ENCODE peak calls at places on chromosomes 12 and 14, in nine cellular contexts. X is thoracic aorta; T is CD4-positive, CD25-positive, alpha-beta regulatory T cell; L is testis; B is CD8-positive, alpha-beta T cell; O is breast epithelium; G is GM23248; A is mammary epithelial cell; I is prostate gland. Y is an unnamed sample.

GRCh38 chr12:110639336-110640178 is 25.6 kb downstream of the TCTN1 start:
- DNase-seq in X (no peak), T (no peak), L (no peak), B (no peak), O (no peak), G (peak; percentile 78), A (peak; percentile 62), I (no peak), Y (no peak)

GRCh38 chr12:121534495-121535148 is 46.2 kb downstream of the KDM2B start:
- DNase-seq in X (no peak), T (peak; percentile 68), L (no peak), B (peak; percentile 70), O (no peak), G (no peak), A (no peak), I (no peak), Y (no peak)

GRCh38 chr12:87756721-87757120 is 272.5 kb downstream of the C12orf50 start:
- DNase-seq in X (no peak), T (no peak), L (no peak), B (no peak), O (no peak), G (no peak), A (no peak), I (no peak), Y (no peak)

GRCh38 chr14:92484132-92484823 is 29.3 kb upstream of the RIN3 start:
- DNase-seq in X (no peak), T (no peak), L (no peak), B (no peak), O (no peak), G (no peak), A (no peak), I (no peak), Y (no peak)

GRCh38 chr14:31142455-31143087 is 65.0 kb downstream of the HECTD1 start:
- DNase-seq in X (no peak), T (no peak), L (no peak), B (no peak), O (no peak), G (no peak), A (no peak), I (no peak), Y (no peak)

GRCh38 chr12:16189849-16190248 is 87.6 kb downstream of the SLC15A5 start:
- DNase-seq in X (no peak), T (no peak), L (no peak), B (no peak), O (no peak), G (peak; percentile 58), A (peak; percentile 38), I (no peak), Y (no peak)

GRCh38 chr14:55448146-55448614 is 7.8 kb upstream of the TBPL2 start:
- DNase-seq in X (peak; percentile 45), T (no peak), L (peak; percentile 41), B (no peak), O (no peak), G (peak; percentile 98), A (peak; percentile 94), I (no peak), Y (no peak)

GRCh38 chr14:64728106-64728505 is 23.9 kb downstream of the PLEKHG3 start:
- DNase-seq in X (no peak), T (no peak), L (no peak), B (no peak), O (no peak), G (no peak), A (no peak), I (no peak), Y (no peak)

GRCh38 chr14:75562494-75562893 is 15.9 kb upstream of the FLVCR2 start:
- DNase-seq in X (no peak), T (no peak), L (no peak), B (no peak), O (no peak), G (no peak), A (no peak), I (no peak), Y (no peak)

GRCh38 chr12:85310456-85311076 is 30.5 kb downstream of the ALX1 start:
- DNase-seq in X (no peak), T (no peak), L (no peak), B (no peak), O (no peak), G (peak; percentile 26), A (no peak), I (no peak), Y (no peak)

GRCh38 chr14:103023881-103024473 is 33.4 kb downstream of the CDC42BPB start:
- DNase-seq in X (no peak), T (no peak), L (no peak), B (no peak), O (peak; percentile 17), G (peak; percentile 88), A (no peak), I (no peak), Y (no peak)

GRCh38 chr14:105397350-105397931 is 897 bp upstream of the TEX22 start:
- DNase-seq in X (no peak), T (no peak), L (no peak), B (no peak), O (no peak), G (no peak), A (no peak), I (no peak), Y (no peak)

GRCh38 chr12:92105676-92106075 is 40.0 kb downstream of the BTG1 start:
- DNase-seq in X (no peak), T (no peak), L (no peak), B (no peak), O (no peak), G (no peak), A (no peak), I (no peak), Y (no peak)

GRCh38 chr14:89616425-89617141 is 199.6 kb upstream of the FOXN3 start:
- DNase-seq in X (no peak), T (peak; percentile 77), L (no peak), B (no peak), O (no peak), G (peak; percentile 62), A (no peak), I (no peak), Y (no peak)

GRCh38 chr14:53501361-53502320 is 348.5 kb upstream of the DDHD1 start:
- DNase-seq in X (no peak), T (no peak), L (no peak), B (no peak), O (no peak), G (peak; percentile 63), A (no peak), I (peak; percentile 31), Y (no peak)

GRCh38 chr14:65077318-65077717 is 25.0 kb downstream of the MAX start:
- DNase-seq in X (no peak), T (no peak), L (no peak), B (no peak), O (no peak), G (no peak), A (no peak), I (no peak), Y (no peak)

GRCh38 chr12:121465921-121466799 is 66.2 kb downstream of the RNF34 start:
- DNase-seq in X (no peak), T (peak; percentile 39), L (no peak), B (peak; percentile 67), O (no peak), G (peak; percentile 57), A (peak; percentile 19), I (no peak), Y (no peak)

GRCh38 chr12:6817662-6818157 is 3.9 kb upstream of the GPR162 start:
- DNase-seq in X (no peak), T (no peak), L (no peak), B (no peak), O (no peak), G (no peak), A (no peak), I (no peak), Y (no peak)

GRCh38 chr12:113098428-113099028 is 37.0 kb downstream of the RASAL1 start:
- DNase-seq in X (peak; percentile 76), T (peak; percentile 60), L (peak; percentile 89), B (peak; percentile 77), O (peak; percentile 88), G (peak; percentile 94), A (peak; percentile 97), I (peak; percentile 88), Y (peak; percentile 66)
- H3K27ac ChIP-seq in X (no peak overlapping the region), T (no peak overlapping the region), L (no peak overlapping the region), B (no peak overlapping the region), O (peak overlapping the region; percentile 67), G (no peak overlapping the region), A (no peak overlapping the region), I (no peak overlapping the region), Y (peak overlapping the region; percentile 73)

DNA sequence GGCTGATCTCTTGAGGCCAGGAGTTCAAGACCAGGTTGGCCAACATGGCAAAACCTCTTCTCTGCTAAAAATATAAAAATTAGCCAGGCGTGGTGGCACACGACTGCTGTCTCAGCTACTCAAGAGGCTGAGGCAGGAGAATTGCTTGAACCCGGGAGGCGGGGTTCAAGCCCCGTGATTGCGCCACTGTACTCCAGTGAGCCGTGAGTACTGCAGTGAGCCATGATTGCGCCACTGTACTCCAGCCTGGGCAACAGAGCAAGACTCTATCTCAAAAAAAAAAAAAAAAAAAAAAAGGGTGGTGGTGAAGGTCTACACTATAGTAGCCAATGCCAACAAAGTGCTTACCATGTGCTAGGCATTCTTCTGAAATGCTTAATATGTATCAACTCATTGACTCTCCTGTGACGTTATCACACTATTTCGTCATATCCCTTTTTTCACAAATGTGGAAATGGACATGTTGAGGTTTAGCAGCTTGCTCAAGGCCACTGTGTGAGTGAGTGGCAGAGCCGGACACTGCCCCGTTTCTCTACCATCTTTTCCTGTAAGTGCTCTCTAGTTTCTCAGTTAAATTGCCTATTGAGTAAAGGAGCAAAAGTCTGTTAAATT is 59.6 kb downstream of the GNS start:
- DNase-seq in X (no peak), T (no peak), L (no peak), B (no peak), O (no peak), G (no peak), A (no peak), I (no peak), Y (no peak)
- H3K27ac ChIP-seq in X (no peak overlapping the region), T (no peak overlapping the region), L (no peak overlapping the region), B (no peak overlapping the region), O (no peak overlapping the region), G (no peak overlapping the region), A (no peak overlapping the region), I (no peak overlapping the region), Y (no peak overlapping the region)

GRCh38 chr12:77946541-77947021 is 115.9 kb downstream of the NAV3 start:
- DNase-seq in X (no peak), T (no peak), L (no peak), B (no peak), O (no peak), G (peak; percentile 58), A (peak; percentile 10), I (no peak), Y (no peak)
- H3K27ac ChIP-seq in X (no peak overlapping the region), T (no peak overlapping the region), L (no peak overlapping the region), B (no peak overlapping the region), O (no peak overlapping the region), G (peak overlapping the region; percentile 43), A (no peak overlapping the region), I (no peak overlapping the region), Y (no peak overlapping the region)

GRCh38 chr12:104986022-104986941 is at the start of gene NOPCHAP1:
- DNase-seq in X (peak; percentile 85), T (peak; percentile 80), L (peak; percentile 97), B (peak; percentile 89), O (peak; percentile 90), G (peak; percentile 95), A (peak; percentile 85), I (peak; percentile 90), Y (peak; percentile 88)
- H3K27ac ChIP-seq in X (peak within 1 kb of the TSS; percentile 43), T (peak within 1 kb of the TSS; percentile 29), L (peak within 1 kb of the TSS; percentile 56), B (peak within 1 kb of the TSS; percentile 55), O (peak within 1 kb of the TSS; percentile 61), G (peak within 1 kb of the TSS; percentile 2), A (peak within 1 kb of the TSS; percentile 54), I (peak within 1 kb of the TSS; percentile 50), Y (peak within 1 kb of the TSS; percentile 54)

Y was measured in substantia nigra.